ENCODE peak calls at places on chromosomes 2 and 18, in four cellular contexts. W, F, B and G are unnamed samples. For H3K4me1, the result is how much of the 10 kb centered on the place peaks cover.

GRCh38 chr2:185127412-185127811 is 529.1 kb downstream of the ZNF804A start:
- DNase-seq in W (no peak), F (no peak), B (no peak), G (no peak)

GRCh38 chr2:168978461-168978861 is 52.7 kb downstream of the ABCB11 start:
- DNase-seq in W (no peak), F (no peak), B (no peak), G (no peak)

GRCh38 chr2:9474361-9475117 is at the start of gene IAH1:
- DNase-seq in W (peak), F (no peak), B (peak), G (peak)

GRCh38 chr18:49613141-49613641 is 51.3 kb downstream of the LIPG start:
- DNase-seq in W (no peak), F (no peak), B (no peak), G (no peak)

GRCh38 chr2:177010134-177010533 is 202.5 kb upstream of the HNRNPA3 start:
- DNase-seq in W (no peak), F (no peak), B (no peak), G (no peak)

GRCh38 chr2:105381119-105381668 is 17.7 kb downstream of the FHL2 start:
- DNase-seq in W (no peak), F (no peak), B (no peak), G (no peak)

GRCh38 chr2:101733257-101733993 is 35.9 kb downstream of the MAP4K4 start:
- DNase-seq in W (no peak), F (no peak), B (no peak), G (no peak)

GRCh38 chr2:158011055-158011771 is 90.5 kb upstream of the UPP2 start:
- DNase-seq in W (no peak), F (no peak), B (no peak), G (no peak)

GRCh38 chr2:141242008-141242407 is 888.8 kb downstream of the LRP1B start:
- DNase-seq in W (no peak), F (no peak), B (no peak), G (no peak)

GRCh38 chr2:150591901-150592300 is 104.4 kb upstream of the RND3 start:
- DNase-seq in W (no peak), F (no peak), B (no peak), G (no peak)

GRCh38 chr2:23614701-23615100 is 229.7 kb downstream of the KLHL29 start:
- DNase-seq in W (no peak), F (no peak), B (peak), G (no peak)

GRCh38 chr2:2057125-2057721 is 273.9 kb downstream of the MYT1L start:
- DNase-seq in W (no peak), F (peak), B (peak), G (peak)

GRCh38 chr2:234251326-234252271 is 201.1 kb downstream of the SPP2 start:
- DNase-seq in W (peak), F (no peak), B (no peak), G (peak)

GRCh38 chr2:65282492-65283053 is 54.9 kb downstream of the ACTR2 start:
- DNase-seq in W (no peak), F (no peak), B (no peak), G (no peak)

GRCh38 chr2:147659051-147659450 is 185.8 kb upstream of the ACVR2A start:
- DNase-seq in W (no peak), F (no peak), B (no peak), G (no peak)

GRCh38 chr2:27792759-27793158 is 21.2 kb downstream of the MRPL33 start:
- DNase-seq in W (no peak), F (no peak), B (no peak), G (no peak)

GRCh38 chr2:26255735-26256384 is 11.1 kb downstream of the HADHB start:
- DNase-seq in W (no peak), F (no peak), B (no peak), G (no peak)

GRCh38 chr2:217936952-217937351 is 65.8 kb downstream of the TNS1 start:
- DNase-seq in W (no peak), F (no peak), B (no peak), G (no peak)

GRCh38 chr2:86627550-86627949 is 3.9 kb upstream of the RNF103 start:
- DNase-seq in W (no peak), F (no peak), B (no peak), G (no peak)

GRCh38 chr18:55113800-55114199 is 154.5 kb upstream of the CCDC68 start:
- DNase-seq in W (no peak), F (no peak), B (no peak), G (no peak)

GRCh38 chr2:136386046-136386445 is 268.1 kb upstream of the CXCR4 start:
- DNase-seq in W (no peak), F (no peak), B (no peak), G (no peak)

GRCh38 chr18:77130229-77131099 is 2.1 kb downstream of the MBP start:
- DNase-seq in W (no peak), F (no peak), B (no peak), G (no peak)
- H3K4me1 ChIP-seq in W (under half), F (half or more), B (under half), G (under half)

GRCh38 chr18:79402977-79403722 is 7.4 kb downstream of the NFATC1 start:
- DNase-seq in W (no peak), F (no peak), B (peak), G (peak)

GRCh38 chr18:79405781-79406575 is 10.2 kb downstream of the NFATC1 start:
- DNase-seq in W (no peak), F (peak), B (peak), G (no peak)

GRCh38 chr18:79405019-79405780 is 9.5 kb downstream of the NFATC1 start:
- DNase-seq in W (no peak), F (no peak), B (peak), G (no peak)

GRCh38 chr18:79403723-79404566 is 8.2 kb downstream of the NFATC1 start:
- DNase-seq in W (no peak), F (no peak), B (peak), G (no peak)

DNA sequence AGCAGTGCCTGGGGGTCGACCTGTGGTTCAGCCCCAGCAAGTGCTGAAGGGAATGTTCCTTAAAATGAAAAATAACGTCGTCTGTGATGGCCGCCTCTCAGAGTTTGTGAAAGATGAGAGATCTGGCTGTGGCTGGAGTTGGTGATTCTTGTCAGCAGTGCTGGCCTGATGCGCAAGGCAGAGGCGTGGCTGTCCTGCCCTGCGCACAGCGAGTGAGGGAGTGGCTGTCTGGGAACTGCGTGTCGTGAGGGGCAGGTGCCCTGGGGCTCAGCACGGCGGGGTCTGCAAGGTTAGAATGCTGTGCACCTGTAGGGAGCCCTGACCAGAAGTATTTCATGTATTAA is 8.8 kb downstream of the NFATC1 start:
- DNase-seq in W (no peak), F (no peak), B (peak), G (no peak)
- TF ChIP-seq POLR2A in W (no peak), F (no peak), B (no peak), G (no peak)

GRCh38 chr2:63661076-63661475 is 72.3 kb downstream of the MDH1 start:
- DNase-seq in W (no peak), F (no peak), B (no peak), G (no peak)
- H3K4me1 ChIP-seq in W (under half), F (under half), B (under half), G (under half)

GRCh38 chr18:22169011-22169888 is at the start of gene GATA6:
- DNase-seq in W (peak), F (no peak), B (peak), G (no peak)
- TF ChIP-seq POLR2A in W (peak), F (no peak), B (peak), G (no peak)

GRCh38 chr2:30351941-30352340 is 95.1 kb upstream of the LCLAT1 start:
- DNase-seq in W (no peak), F (no peak), B (no peak), G (no peak)

GRCh38 chr2:30349691-30350090 is 97.4 kb upstream of the LCLAT1 start:
- DNase-seq in W (no peak), F (no peak), B (no peak), G (no peak)

GRCh38 chr2:30351087-30351486 is 96.0 kb upstream of the LCLAT1 start:
- DNase-seq in W (no peak), F (no peak), B (no peak), G (no peak)

GRCh38 chr2:30346475-30347169 is 100.4 kb upstream of the LCLAT1 start:
- DNase-seq in W (no peak), F (no peak), B (peak), G (no peak)

GRCh38 chr2:30348825-30349224 is 98.2 kb upstream of the LCLAT1 start:
- DNase-seq in W (no peak), F (no peak), B (no peak), G (no peak)
- H3K4me1 ChIP-seq in W (under half), F (under half), B (under half), G (under half)

DNA sequence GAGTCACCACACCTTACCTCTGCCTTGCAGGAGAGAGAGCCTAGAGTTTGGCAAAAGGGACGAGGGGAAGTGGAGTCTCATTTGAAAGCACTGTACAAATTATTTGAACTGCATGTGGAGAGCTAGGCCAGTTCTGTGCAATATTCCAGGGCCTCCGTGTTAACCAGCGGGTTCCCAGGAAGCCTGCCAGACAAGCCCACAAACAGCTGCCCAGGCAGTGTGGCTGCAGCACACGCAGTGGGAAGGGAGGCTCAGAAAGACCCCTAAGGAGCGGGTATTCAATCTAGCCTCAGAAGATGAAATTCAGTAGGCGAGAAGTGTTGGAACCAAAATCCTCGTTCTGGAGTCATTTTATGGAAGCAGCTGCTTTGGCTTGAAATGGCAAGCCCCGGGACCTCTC is 30.7 kb downstream of the CNGA3 start:
- DNase-seq in W (no peak), F (no peak), B (no peak), G (no peak)
- TF ChIP-seq POLR2A in W (no peak), F (no peak), B (no peak), G (no peak)

DNA sequence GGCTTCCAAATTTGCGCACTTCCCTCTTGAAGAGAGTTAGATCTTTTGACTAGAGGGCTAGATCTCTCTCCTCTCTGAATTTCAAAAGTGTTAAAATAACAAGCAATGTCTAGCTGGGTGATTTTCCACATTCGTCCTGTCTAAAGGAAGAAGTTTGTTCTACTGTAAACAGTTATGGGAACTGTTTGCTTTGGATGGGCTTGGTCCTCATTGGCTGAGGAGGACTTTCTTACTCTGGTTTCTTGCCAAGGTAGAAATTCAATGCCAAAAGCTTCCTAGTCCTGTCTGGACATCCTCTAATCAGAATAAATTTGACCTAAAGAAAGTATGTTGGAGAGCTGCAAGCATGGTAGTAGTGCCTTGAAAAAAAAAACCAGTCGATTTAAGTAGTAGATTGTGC is 47.4 kb upstream of the RAPH1 start:
- DNase-seq in W (no peak), F (no peak), B (no peak), G (no peak)
- H3K4me1 ChIP-seq in W (half or more), F (half or more), B (under half), G (under half)

GRCh38 chr18:69720422-69720821 is 227.3 kb downstream of the CD226 start:
- DNase-seq in W (no peak), F (no peak), B (no peak), G (no peak)

GRCh38 chr18:69718912-69719547 is 228.6 kb downstream of the CD226 start:
- DNase-seq in W (no peak), F (no peak), B (no peak), G (no peak)

GRCh38 chr18:69717586-69717985 is 230.1 kb downstream of the CD226 start:
- DNase-seq in W (no peak), F (no peak), B (no peak), G (no peak)

GRCh38 chr18:69715322-69715721 is 232.4 kb downstream of the CD226 start:
- DNase-seq in W (no peak), F (no peak), B (no peak), G (no peak)
- TF ChIP-seq POLR2A in W (no peak), F (no peak), B (no peak), G (no peak)

GRCh38 chr2:200351815-200352214 is 45.3 kb downstream of the SPATS2L start:
- DNase-seq in W (no peak), F (no peak), B (no peak), G (no peak)

GRCh38 chr2:200353873-200354272 is 47.4 kb downstream of the SPATS2L start:
- DNase-seq in W (no peak), F (no peak), B (no peak), G (no peak)

GRCh38 chr2:200350796-200351195 is 44.3 kb downstream of the SPATS2L start:
- DNase-seq in W (no peak), F (no peak), B (no peak), G (no peak)

GRCh38 chr2:200353125-200353524 is 46.6 kb downstream of the SPATS2L start:
- DNase-seq in W (no peak), F (no peak), B (no peak), G (no peak)

DNA sequence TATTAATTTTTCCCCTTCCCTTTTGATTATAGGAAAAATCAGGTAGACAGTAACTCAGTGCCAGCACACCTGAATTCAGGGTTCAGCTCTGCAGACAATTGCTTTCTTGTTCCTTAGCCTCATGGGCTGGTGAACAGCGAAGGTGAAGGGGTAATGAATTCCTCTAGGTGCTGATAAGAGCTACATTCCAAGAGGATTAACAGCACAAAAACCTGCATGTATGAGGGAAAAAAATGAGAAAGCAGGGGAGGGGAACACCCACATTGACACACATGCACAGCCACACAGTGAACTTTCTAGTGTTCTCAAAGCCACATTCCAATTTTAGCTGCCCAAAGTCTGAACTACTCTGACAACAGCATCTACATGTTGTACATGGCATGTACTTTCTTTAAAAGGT is 46.1 kb downstream of the SPATS2L start:
- DNase-seq in W (no peak), F (no peak), B (no peak), G (no peak)
- H3K4me1 ChIP-seq in W (under half), F (half or more), B (under half), G (under half)

GRCh38 chr2:227161947-227162346 is 2.1 kb downstream of the COL4A4 start:
- DNase-seq in W (no peak), F (no peak), B (no peak), G (no peak)

GRCh38 chr2:227163445-227163997 is 484 bp downstream of the COL4A4 start:
- DNase-seq in W (peak), F (no peak), B (no peak), G (no peak)

GRCh38 chr2:227163998-227164744 is at the start of the genes COL4A3 and COL4A4:
- DNase-seq in W (peak), F (no peak), B (peak), G (no peak)

GRCh38 chr2:227160164-227160563 is 3.8 kb downstream of the COL4A4 start:
- DNase-seq in W (no peak), F (no peak), B (no peak), G (no peak)

DNA sequence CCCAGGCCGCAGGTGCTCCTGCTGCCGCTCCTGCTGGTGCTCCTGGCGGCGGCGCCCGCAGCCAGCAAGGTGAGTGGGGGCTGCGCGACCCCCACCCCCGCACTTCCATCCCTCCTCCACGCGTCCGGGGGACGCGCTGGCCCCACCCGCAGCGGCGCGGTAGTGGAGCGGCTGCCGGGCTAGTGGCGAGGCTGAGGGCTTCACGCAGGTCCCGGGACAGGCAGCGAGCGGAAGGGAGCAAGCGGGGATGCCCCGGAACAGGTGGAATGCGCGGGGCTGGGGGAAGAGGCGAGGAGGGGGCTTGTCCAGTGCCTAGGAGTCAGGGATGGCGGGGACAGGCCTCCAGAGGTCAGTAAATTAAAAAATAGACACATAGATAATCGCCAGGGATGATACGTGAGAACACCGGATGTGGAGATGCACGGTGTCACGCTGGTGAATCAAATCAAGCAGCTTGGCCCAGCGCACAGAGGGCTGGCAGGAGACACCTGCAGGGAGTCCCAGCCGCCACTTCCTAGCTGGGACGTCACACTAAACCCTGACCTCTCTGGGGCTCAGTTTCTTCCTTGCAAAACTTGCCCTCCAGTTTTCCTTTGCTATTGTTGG is 424 bp downstream of the COL4A3 start:
- DNase-seq in W (peak), F (no peak), B (no peak), G (no peak)
- TF ChIP-seq POLR2A in W (no peak), F (no peak), B (no peak), G (no peak)